ENCODE peak calls at places on chromosomes 7 and 10, in seven cellular contexts. S is WTC11, Q is upper lobe of right lung, N is adrenal gland, K is RWPE1, Y is cardiac fibroblast, G is Caco-2. H is an unnamed sample.

GRCh38 chr10:29158066-29158465 is 130.8 kb upstream of the LYZL1 start:
- DNase-seq in Q (no peak), N (no peak), S (no peak), K (no peak), G (no peak), Y (no peak), H (no peak)

GRCh38 chr7:21911341-21911875 is 34.3 kb downstream of the CDCA7L start:
- DNase-seq in Y (no peak), Q (no peak), G (no peak), K (no peak), S (no peak), N (no peak), H (peak)

GRCh38 chr7:30469303-30469702 is 9.3 kb downstream of the NOD1 start:
- DNase-seq in Q (peak), K (peak), G (peak), N (peak), Y (peak), S (peak), H (peak)

GRCh38 chr7:140003913-140004382 is 58.8 kb downstream of the PARP12 start:
- DNase-seq in Y (peak), K (peak), S (peak), G (peak), Q (peak), N (peak), H (peak)

GRCh38 chr10:16449454-16449853 is 12.6 kb downstream of the PTER start:
- DNase-seq in S (no peak), Y (no peak), N (no peak), G (no peak), Q (no peak), K (no peak), H (no peak)

GRCh38 chr10:122078965-122079401 is 90.0 kb downstream of the TACC2 start:
- DNase-seq in Y (peak), S (no peak), K (no peak), Q (no peak), G (no peak), N (no peak), H (no peak)

GRCh38 chr10:102473445-102474331 is 22.3 kb upstream of the C10orf95 start:
- DNase-seq in Q (no peak), S (no peak), Y (no peak), G (no peak), K (no peak), N (no peak), H (no peak)

GRCh38 chr10:124668517-124669051 is 75.6 kb downstream of the FAM53B start:
- DNase-seq in S (no peak), N (no peak), K (no peak), Y (no peak), Q (no peak), G (no peak), H (no peak)

GRCh38 chr7:105652359-105652993 is 71.2 kb upstream of the EFCAB10 start:
- DNase-seq in S (peak), N (peak), G (peak), K (peak), Y (peak), Q (peak), H (peak)

GRCh38 chr7:130270947-130271790 is 4.5 kb downstream of the CPA2 start:
- DNase-seq in N (no peak), K (no peak), S (no peak), Y (no peak), Q (no peak), G (no peak), H (no peak)

GRCh38 chr7:117158941-117159705 is 163.7 kb downstream of the WNT2 start:
- DNase-seq in G (no peak), S (no peak), K (no peak), Y (peak), N (no peak), Q (no peak), H (no peak)

GRCh38 chr7:71942115-71942514 is 470.0 kb downstream of the CALN1 start:
- DNase-seq in G (no peak), K (no peak), Q (no peak), N (no peak), S (no peak), Y (no peak), H (no peak)

GRCh38 chr7:70060298-70061068 is 462.2 kb downstream of the AUTS2 start:
- DNase-seq in Y (no peak), G (no peak), S (peak), Q (no peak), N (no peak), K (no peak), H (no peak)

GRCh38 chr7:148124477-148124876 is 466.1 kb upstream of the C7orf33 start:
- DNase-seq in Q (no peak), S (no peak), Y (no peak), K (no peak), N (no peak), G (no peak), H (no peak)

GRCh38 chr10:29834990-29835569 is 200.3 kb upstream of the SVIL start:
- DNase-seq in N (no peak), Q (no peak), G (no peak), K (no peak), S (no peak), Y (no peak), H (peak)

DNA sequence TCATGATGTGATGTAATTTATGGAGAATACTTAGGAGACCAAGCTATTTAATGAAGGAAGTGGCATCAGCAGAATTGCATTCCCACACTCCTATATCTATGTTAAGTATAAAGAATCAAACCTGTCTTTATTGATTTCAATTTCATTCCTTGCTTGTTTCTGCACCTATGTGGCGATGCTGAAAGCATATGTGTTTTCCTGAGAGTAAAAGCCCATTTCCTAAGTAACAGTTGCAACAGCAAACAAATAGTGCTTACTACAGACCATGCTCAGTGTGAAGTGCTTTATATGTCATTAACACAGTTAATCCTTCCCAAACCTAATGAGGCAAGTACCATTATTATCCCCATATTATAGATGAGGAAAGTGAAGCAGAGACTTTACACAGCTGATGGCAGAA is 552.1 kb downstream of the PARD3 start:
- DNase-seq in G (no peak), Q (no peak), Y (peak), K (no peak), S (no peak), N (no peak), H (no peak)
- TF ChIP-seq CTCF in G (peak), Q (no peak), Y (peak), K (no peak), S (no peak), N (no peak), H (no peak)

DNA sequence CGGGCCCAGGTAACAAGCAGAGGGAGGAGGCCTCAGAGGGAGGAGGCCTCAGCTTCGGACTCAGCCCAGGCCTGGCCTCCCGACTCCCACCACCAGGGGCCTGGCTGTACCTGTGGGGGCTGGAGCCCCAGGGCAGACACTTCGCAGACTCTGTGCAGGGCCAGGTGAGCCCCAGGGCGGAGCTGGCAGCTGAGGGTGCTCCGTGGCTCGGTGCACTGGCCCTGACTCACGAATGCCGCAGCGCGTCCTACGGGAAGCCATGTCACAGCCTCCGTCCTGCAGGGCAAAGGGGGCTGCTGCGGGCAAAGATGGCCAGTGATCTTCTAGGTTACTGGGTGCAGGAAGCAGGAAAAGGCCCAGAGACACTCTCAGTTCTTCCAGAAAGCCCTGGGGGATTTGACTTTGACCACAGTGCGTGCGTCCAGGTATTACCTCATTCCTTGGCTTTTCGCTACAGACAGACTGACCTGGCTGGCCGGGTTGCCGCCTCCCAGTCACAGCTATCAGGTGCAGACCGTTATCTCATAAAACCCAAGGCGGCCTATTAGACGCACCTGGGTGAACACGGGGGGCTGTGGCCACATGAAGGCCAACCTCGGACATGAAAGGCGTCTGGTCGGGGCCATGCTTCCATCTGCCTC is 80.1 kb downstream of the FOXL3 start:
- DNase-seq in Y (no peak), Q (no peak), K (peak), G (peak), S (no peak), N (no peak), H (no peak)
- TF ChIP-seq CTCF in Y (no peak), Q (no peak), K (no peak), G (peak), S (no peak), N (no peak), H (no peak)

GRCh38 chr7:78095549-78095948 is 297.0 kb downstream of the PHTF2 start:
- DNase-seq in Q (no peak), K (no peak), S (no peak), N (no peak), Y (peak), G (no peak), H (peak)
- TF ChIP-seq CTCF in Q (no peak), K (no peak), S (no peak), N (no peak), Y (peak), G (no peak), H (no peak)

GRCh38 chr10:103829266-103829665 is 26.1 kb downstream of the SH3PXD2A start:
- DNase-seq in Y (no peak), G (no peak), N (no peak), K (no peak), Q (peak), S (no peak), H (no peak)

GRCh38 chr10:103824281-103824680 is 31.1 kb downstream of the SH3PXD2A start:
- DNase-seq in G (no peak), K (no peak), Q (no peak), N (no peak), S (no peak), Y (no peak), H (no peak)

GRCh38 chr10:103828587-103829186 is 26.7 kb downstream of the SH3PXD2A start:
- DNase-seq in Q (peak), K (no peak), N (no peak), S (no peak), Y (no peak), G (no peak), H (no peak)

GRCh38 chr10:103829838-103830465 is 25.4 kb downstream of the SH3PXD2A start:
- DNase-seq in G (peak), N (no peak), K (no peak), Y (peak), S (no peak), Q (peak), H (no peak)

GRCh38 chr10:103828107-103828506 is 27.3 kb downstream of the SH3PXD2A start:
- DNase-seq in Y (no peak), S (no peak), Q (no peak), G (no peak), K (peak), N (no peak), H (no peak)
- TF ChIP-seq CTCF in Y (no peak), S (no peak), Q (no peak), G (no peak), K (no peak), N (no peak), H (no peak)